ENCODE peak calls at places on chromosomes 4 and X, in five cellular contexts. Q is colonic mucosa, A is psoas muscle, X is PC-9, O is heart left ventricle. I is an unnamed sample.
A peak's percentile ranks its signal among the peaks of the same experiment; 100 is the strongest.

GRCh38 chr4:53671757-53672156 is 80.5 kb upstream of the LNX1 start:
- DNase-seq in A (no peak), Q (no peak), X (no peak), O (no peak), I (no peak)

GRCh38 chrX:70253377-70254062 is 6.5 kb downstream of the P2RY4 start:
- DNase-seq in O (no peak), A (no peak), X (no peak), Q (no peak), I (no peak)

GRCh38 chrX:31572396-31572795 is 500.6 kb upstream of the FTHL17 start:
- DNase-seq in O (no peak), Q (no peak), A (no peak), X (no peak), I (no peak)

GRCh38 chr4:157217708-157218107 is 2.8 kb upstream of the GRIA2 start:
- DNase-seq in O (no peak), X (no peak), A (no peak), Q (no peak), I (peak; percentile 63)

GRCh38 chr4:106365613-106366012 is 3.0 kb downstream of the GIMD1 start:
- DNase-seq in A (no peak), O (no peak), Q (no peak), X (no peak), I (no peak)

GRCh38 chr4:53313510-53313909 is 52.4 kb downstream of the SCFD2 start:
- DNase-seq in A (no peak), Q (no peak), X (no peak), O (no peak), I (peak; percentile 61)

GRCh38 chr4:27360651-27361347 is 500.2 kb downstream of the STIM2 start:
- DNase-seq in A (no peak), O (peak; percentile 18), X (no peak), Q (no peak), I (peak; percentile 19)

GRCh38 chr4:73740353-73740778 is at the start of gene CXCL8:
- DNase-seq in X (peak; percentile 83), O (peak; percentile 64), A (no peak), Q (peak; percentile 87), I (peak; percentile 67)

GRCh38 chr4:39464886-39465501 is 6.1 kb downstream of the LIAS start:
- DNase-seq in Q (no peak), X (no peak), O (no peak), A (no peak), I (peak; percentile 90)

GRCh38 chr4:119038465-119038864 is 97.2 kb upstream of the MYOZ2 start:
- DNase-seq in Q (no peak), A (no peak), O (no peak), X (no peak), I (no peak)

GRCh38 chr4:177349191-177349590 is 39.5 kb downstream of the NEIL3 start:
- DNase-seq in A (no peak), Q (no peak), X (no peak), O (no peak), I (no peak)

GRCh38 chr4:87915621-87916020 is 59.9 kb upstream of the SPP1 start:
- DNase-seq in A (no peak), X (no peak), Q (no peak), O (no peak), I (no peak)

GRCh38 chr4:122826000-122826595 is 533 bp upstream of the FGF2 start:
- DNase-seq in Q (no peak), A (no peak), X (no peak), O (no peak), I (peak; percentile 51)

GRCh38 chrX:153627675-153628111 is 19.3 kb upstream of the DUSP9 start:
- DNase-seq in A (peak; percentile 30), Q (no peak), O (no peak), X (no peak), I (peak; percentile 80)

GRCh38 chr4:105022811-105023667 is 123.6 kb upstream of the TET2 start:
- DNase-seq in O (no peak), A (no peak), X (no peak), Q (no peak), I (peak; percentile 10)

GRCh38 chrX:104195013-104195412 is 28.8 kb downstream of the FAM199X start:
- DNase-seq in X (no peak), A (no peak), Q (no peak), O (no peak), I (no peak)

GRCh38 chrX:45758738-45759397 is 558.2 kb upstream of the DIPK2B start:
- DNase-seq in O (no peak), X (no peak), Q (no peak), A (no peak), I (no peak)
- H3K4me1 ChIP-seq in O (no peaks in the 10 kb centered on the region), X (no peaks in the 10 kb centered on the region), Q (no peaks in the 10 kb centered on the region), A (no peaks in the 10 kb centered on the region), I (peaks cover 86% of the 10 kb centered on the region)

GRCh38 chr4:89269267-89269666 is 38.3 kb downstream of the GPRIN3 start:
- DNase-seq in Q (no peak), O (no peak), A (no peak), X (no peak), I (no peak)

GRCh38 chr4:89273741-89274141 is 33.9 kb downstream of the GPRIN3 start:
- DNase-seq in O (no peak), A (no peak), Q (no peak), X (no peak), I (no peak)

GRCh38 chr4:89267392-89267791 is 40.2 kb downstream of the GPRIN3 start:
- DNase-seq in A (no peak), X (no peak), Q (no peak), O (peak; percentile 41), I (no peak)

GRCh38 chr4:89268572-89269180 is 38.9 kb downstream of the GPRIN3 start:
- DNase-seq in X (no peak), A (no peak), Q (no peak), O (no peak), I (peak; percentile 50)

DNA sequence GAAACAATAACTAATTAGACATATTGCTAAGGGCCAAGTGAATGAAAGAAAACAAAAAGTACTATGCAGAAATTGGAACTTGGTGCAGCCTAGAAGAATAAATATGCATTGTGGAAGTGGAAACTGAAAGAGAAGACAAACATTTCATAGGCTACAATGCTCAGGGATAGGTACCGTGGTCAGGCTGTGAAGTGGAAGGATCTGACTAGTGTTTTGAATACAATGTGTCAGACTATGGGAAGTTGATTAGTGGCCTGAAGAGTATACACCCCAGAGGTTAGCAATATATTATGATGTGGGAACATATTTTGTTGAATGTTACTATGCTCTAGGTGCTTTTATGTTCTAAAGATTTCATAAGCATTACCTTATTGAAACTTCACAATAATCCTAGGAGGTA is 36.8 kb downstream of the GPRIN3 start:
- DNase-seq in O (no peak), Q (no peak), X (no peak), A (no peak), I (no peak)
- H3K4me1 ChIP-seq in O (no peaks in the 10 kb centered on the region), Q (no peaks in the 10 kb centered on the region), X (no peaks in the 10 kb centered on the region), A (no peaks in the 10 kb centered on the region), I (no peaks in the 10 kb centered on the region)

GRCh38 chrX:120740072-120740471 is 110.2 kb upstream of the C1GALT1C1 start:
- DNase-seq in X (no peak), O (no peak), Q (no peak), A (no peak), I (no peak)

GRCh38 chrX:120746153-120746552 is 116.3 kb upstream of the C1GALT1C1 start:
- DNase-seq in O (no peak), A (no peak), Q (no peak), X (no peak), I (no peak)

GRCh38 chrX:120739300-120739699 is 109.4 kb upstream of the C1GALT1C1 start:
- DNase-seq in X (no peak), O (no peak), A (no peak), Q (no peak), I (no peak)

GRCh38 chrX:120741452-120741851 is 111.6 kb upstream of the C1GALT1C1 start:
- DNase-seq in A (no peak), O (no peak), Q (no peak), X (peak; percentile 80), I (no peak)

DNA sequence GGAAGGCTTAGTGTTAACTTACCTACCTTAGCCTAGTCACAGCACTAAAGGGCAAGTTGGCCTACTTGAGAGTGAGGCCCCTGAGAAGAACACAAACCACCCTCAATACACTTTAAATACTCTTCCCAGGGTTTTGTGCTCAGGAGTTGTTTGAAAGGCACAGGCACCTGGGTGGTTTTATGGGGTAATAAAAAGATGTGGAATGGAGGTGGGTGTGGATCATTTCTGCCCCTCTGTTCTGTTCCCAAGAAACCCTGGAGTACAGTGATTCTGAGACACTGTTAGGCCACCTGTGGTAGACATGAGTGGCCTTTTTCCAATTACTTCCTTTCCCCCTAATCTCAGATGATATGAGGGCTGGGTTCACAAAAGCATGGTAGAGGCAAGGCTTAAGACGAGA is 113.4 kb upstream of the C1GALT1C1 start:
- DNase-seq in X (no peak), O (no peak), Q (no peak), A (no peak), I (no peak)
- H3K4me1 ChIP-seq in X (peaks cover 42% of the 10 kb centered on the region), O (no peaks in the 10 kb centered on the region), Q (no peaks in the 10 kb centered on the region), A (no peaks in the 10 kb centered on the region), I (no peaks in the 10 kb centered on the region)

DNA sequence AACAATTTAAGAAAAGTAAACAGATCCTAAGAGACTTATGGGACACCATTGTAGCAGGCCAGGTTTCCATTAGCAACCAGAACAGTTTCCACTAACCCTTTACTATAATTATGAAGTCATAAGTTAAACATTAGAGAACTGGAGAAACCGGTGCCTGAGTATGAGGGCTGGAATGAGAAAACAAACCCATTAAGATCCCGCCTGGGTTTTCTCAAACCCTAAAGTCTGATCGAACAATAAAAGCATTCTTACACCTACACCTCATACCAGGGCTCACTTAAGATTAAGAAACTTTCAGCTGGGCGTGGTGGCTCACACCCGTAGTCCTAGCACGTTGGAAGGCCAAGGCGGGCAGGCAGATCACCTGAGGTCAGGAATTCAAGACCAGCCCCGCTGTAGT is 13.7 kb upstream of the DHX15 start:
- DNase-seq in Q (peak; percentile 85), X (peak; percentile 98), A (no peak), O (no peak), I (no peak)
- H3K4me1 ChIP-seq in Q (peaks cover 13% of the 10 kb centered on the region), X (peaks cover 53% of the 10 kb centered on the region), A (no peaks in the 10 kb centered on the region), O (no peaks in the 10 kb centered on the region), I (no peaks in the 10 kb centered on the region)

GRCh38 chr4:1639299-1639868 is 44.7 kb downstream of the FAM53A start:
- DNase-seq in X (no peak), A (no peak), O (no peak), Q (no peak), I (no peak)

GRCh38 chr4:1638873-1639272 is 45.2 kb downstream of the FAM53A start:
- DNase-seq in O (no peak), Q (no peak), A (no peak), X (no peak), I (no peak)

GRCh38 chr4:1637580-1638271 is 46.4 kb downstream of the FAM53A start:
- DNase-seq in A (no peak), Q (no peak), X (no peak), O (no peak), I (no peak)

GRCh38 chr4:1636490-1637211 is 47.5 kb downstream of the FAM53A start:
- DNase-seq in A (no peak), Q (no peak), O (no peak), X (no peak), I (no peak)

GRCh38 chr4:1638272-1638598 is 45.9 kb downstream of the FAM53A start:
- DNase-seq in A (no peak), O (no peak), X (no peak), Q (no peak), I (no peak)
- H3K4me1 ChIP-seq in A (no peaks in the 10 kb centered on the region), O (no peaks in the 10 kb centered on the region), X (no peaks in the 10 kb centered on the region), Q (no peaks in the 10 kb centered on the region), I (no peaks in the 10 kb centered on the region)